ENCODE peak calls at places on chromosomes 7 and 10, in four cellular contexts. One of them, this sample, is unnamed.

GRCh38 chr10:104548090-104548489 is 93.0 kb upstream of the SORCS3 start:
- DNase-seq in GM12891: no peak
- DNase-seq in endothelial cell: peak; percentile 34
- DNase-seq in T47D: peak; percentile 16
- DNase-seq in this sample: peak; percentile 21

GRCh38 chr10:14414901-14415300 is 84.2 kb upstream of the FRMD4A start:
- DNase-seq in GM12891: no peak
- DNase-seq in endothelial cell: no peak
- DNase-seq in T47D: no peak
- DNase-seq in this sample: no peak

GRCh38 chr7:16668049-16668858 is 22.3 kb downstream of the BZW2 start:
- DNase-seq in GM12891: no peak
- DNase-seq in endothelial cell: no peak
- DNase-seq in T47D: peak; percentile 51
- DNase-seq in this sample: peak; percentile 99

GRCh38 chr7:47940482-47941001 is 7.7 kb downstream of the PKD1L1 start:
- DNase-seq in GM12891: no peak
- DNase-seq in endothelial cell: no peak
- DNase-seq in T47D: no peak
- DNase-seq in this sample: peak; percentile 63

GRCh38 chr7:87564290-87564963 is 36.3 kb downstream of the ABCB1 start:
- DNase-seq in GM12891: no peak
- DNase-seq in endothelial cell: peak; percentile 24
- DNase-seq in T47D: peak; percentile 39
- DNase-seq in this sample: peak; percentile 3

GRCh38 chr10:11236234-11236633 is 218.6 kb downstream of the CELF2 start:
- DNase-seq in GM12891: no peak
- DNase-seq in endothelial cell: no peak
- DNase-seq in T47D: no peak
- DNase-seq in this sample: no peak

GRCh38 chr10:78408671-78409472 is 375.2 kb downstream of the RPS24 start:
- DNase-seq in GM12891: no peak
- DNase-seq in endothelial cell: no peak
- DNase-seq in T47D: no peak
- DNase-seq in this sample: peak; percentile 74

GRCh38 chr10:86757110-86757790 is 831 bp downstream of the BMPR1A start:
- DNase-seq in GM12891: no peak
- DNase-seq in endothelial cell: peak; percentile 18
- DNase-seq in T47D: no peak
- DNase-seq in this sample: peak; percentile 62

GRCh38 chr10:13587367-13587766 is 602 bp downstream of the PRPF18 start:
- DNase-seq in GM12891: peak; percentile 8
- DNase-seq in endothelial cell: peak; percentile 11
- DNase-seq in T47D: peak; percentile 7
- DNase-seq in this sample: peak; percentile 3

GRCh38 chr10:5511885-5512280 is 12.5 kb upstream of the CALML5 start:
- DNase-seq in GM12891: no peak
- DNase-seq in endothelial cell: no peak
- DNase-seq in T47D: no peak
- DNase-seq in this sample: no peak

GRCh38 chr10:79336276-79336675 is 11.0 kb upstream of the PPIF start:
- DNase-seq in GM12891: no peak
- DNase-seq in endothelial cell: no peak
- DNase-seq in T47D: no peak
- DNase-seq in this sample: no peak

GRCh38 chr10:62893036-62893435 is 76.9 kb upstream of the EGR2 start:
- DNase-seq in GM12891: no peak
- DNase-seq in endothelial cell: no peak
- DNase-seq in T47D: no peak
- DNase-seq in this sample: no peak

GRCh38 chr10:124403548-124403947 is 15.2 kb downstream of the OAT start:
- DNase-seq in GM12891: peak; percentile 54
- DNase-seq in endothelial cell: peak; percentile 36
- DNase-seq in T47D: peak; percentile 37
- DNase-seq in this sample: peak; percentile 89

GRCh38 chr10:132306951-132307751 is 599 bp downstream of the STK32C start:
- DNase-seq in GM12891: no peak
- DNase-seq in endothelial cell: peak; percentile 37
- DNase-seq in T47D: peak; percentile 68
- DNase-seq in this sample: no peak

GRCh38 chr7:66047426-66047825 is 28.2 kb upstream of the ASL start:
- DNase-seq in GM12891: no peak
- DNase-seq in endothelial cell: no peak
- DNase-seq in T47D: no peak
- DNase-seq in this sample: no peak

GRCh38 chr7:12637819-12638592 is 49.4 kb upstream of the ARL4A start:
- DNase-seq in GM12891: no peak
- DNase-seq in endothelial cell: no peak
- DNase-seq in T47D: no peak
- DNase-seq in this sample: no peak

GRCh38 chr7:138170959-138171703 is 94.9 kb downstream of the AKR1D1 start:
- DNase-seq in GM12891: peak; percentile 15
- DNase-seq in endothelial cell: no peak
- DNase-seq in T47D: no peak
- DNase-seq in this sample: no peak

GRCh38 chr7:132402751-132403245 is 173.5 kb downstream of the PLXNA4 start:
- DNase-seq in GM12891: no peak
- DNase-seq in endothelial cell: no peak
- DNase-seq in T47D: no peak
- DNase-seq in this sample: peak; percentile 75